ENCODE peak calls at places on chromosomes 2 and 18, in seven cellular contexts. One of them, this sample, is unnamed.
A peak's percentile ranks its signal among the peaks of the same experiment; 100 is the strongest.

GRCh38 chr18:10477863-10478260 is 23.4 kb downstream of the APCDD1 start:
- DNase-seq in GM12878: no peak
- DNase-seq in fibroblast of the aortic adventitia: no peak
- DNase-seq in fibroblast of villous mesenchyme: no peak
- DNase-seq in HL-60: no peak
- DNase-seq in RWPE2: no peak
- DNase-seq in WERI-Rb-1: no peak
- DNase-seq in this sample: no peak

GRCh38 chr2:113021312-113021711 is 16.1 kb downstream of the IL36A start:
- DNase-seq in HL-60: no peak
- DNase-seq in fibroblast of villous mesenchyme: no peak
- DNase-seq in fibroblast of the aortic adventitia: no peak
- DNase-seq in GM12878: no peak
- DNase-seq in RWPE2: no peak
- DNase-seq in WERI-Rb-1: no peak
- DNase-seq in this sample: no peak

GRCh38 chr2:138421315-138421970 is 80.1 kb upstream of the SPOPL start:
- DNase-seq in RWPE2: no peak
- DNase-seq in WERI-Rb-1: no peak
- DNase-seq in HL-60: no peak
- DNase-seq in fibroblast of villous mesenchyme: peak; percentile 10
- DNase-seq in fibroblast of the aortic adventitia: peak; percentile 41
- DNase-seq in GM12878: no peak
- DNase-seq in this sample: peak; percentile 17

GRCh38 chr18:3119401-3120323 is 100.1 kb downstream of the MYOM1 start:
- DNase-seq in fibroblast of villous mesenchyme: peak; percentile 4
- DNase-seq in HL-60: no peak
- DNase-seq in WERI-Rb-1: no peak
- DNase-seq in RWPE2: no peak
- DNase-seq in GM12878: no peak
- DNase-seq in fibroblast of the aortic adventitia: no peak
- DNase-seq in this sample: peak; percentile 13

GRCh38 chr2:154452906-154453493 is 245.5 kb upstream of the KCNJ3 start:
- DNase-seq in HL-60: no peak
- DNase-seq in fibroblast of the aortic adventitia: peak; percentile 26
- DNase-seq in RWPE2: no peak
- DNase-seq in WERI-Rb-1: no peak
- DNase-seq in fibroblast of villous mesenchyme: no peak
- DNase-seq in GM12878: peak; percentile 13
- DNase-seq in this sample: peak; percentile 8

GRCh38 chr2:240412211-240412830 is 23.1 kb upstream of the GPC1 start:
- DNase-seq in GM12878: no peak
- DNase-seq in fibroblast of villous mesenchyme: no peak
- DNase-seq in fibroblast of the aortic adventitia: no peak
- DNase-seq in RWPE2: peak; percentile 52
- DNase-seq in WERI-Rb-1: no peak
- DNase-seq in HL-60: no peak
- DNase-seq in this sample: no peak

GRCh38 chr2:47230418-47230817 is 75.3 kb upstream of the STPG4 start:
- DNase-seq in fibroblast of the aortic adventitia: peak; percentile 89
- DNase-seq in fibroblast of villous mesenchyme: no peak
- DNase-seq in WERI-Rb-1: no peak
- DNase-seq in HL-60: no peak
- DNase-seq in RWPE2: no peak
- DNase-seq in GM12878: no peak
- DNase-seq in this sample: peak; percentile 36

GRCh38 chr2:235270951-235271350 is 222.9 kb upstream of the AGAP1 start:
- DNase-seq in fibroblast of the aortic adventitia: peak; percentile 47
- DNase-seq in GM12878: peak; percentile 25
- DNase-seq in HL-60: peak; percentile 72
- DNase-seq in fibroblast of villous mesenchyme: peak; percentile 85
- DNase-seq in RWPE2: no peak
- DNase-seq in WERI-Rb-1: no peak
- DNase-seq in this sample: peak; percentile 89

GRCh38 chr2:9030882-9031645 is 27.6 kb upstream of the MBOAT2 start:
- DNase-seq in HL-60: no peak
- DNase-seq in fibroblast of villous mesenchyme: peak; percentile 20
- DNase-seq in fibroblast of the aortic adventitia: peak; percentile 71
- DNase-seq in GM12878: no peak
- DNase-seq in WERI-Rb-1: no peak
- DNase-seq in RWPE2: no peak
- DNase-seq in this sample: peak; percentile 79

GRCh38 chr2:128414351-128414750 is 95.7 kb upstream of the HS6ST1 start:
- DNase-seq in GM12878: no peak
- DNase-seq in fibroblast of villous mesenchyme: no peak
- DNase-seq in fibroblast of the aortic adventitia: no peak
- DNase-seq in WERI-Rb-1: no peak
- DNase-seq in HL-60: no peak
- DNase-seq in RWPE2: no peak
- DNase-seq in this sample: no peak

GRCh38 chr2:214484239-214484638 is 73.4 kb downstream of the VWC2L start:
- DNase-seq in fibroblast of villous mesenchyme: no peak
- DNase-seq in RWPE2: no peak
- DNase-seq in WERI-Rb-1: no peak
- DNase-seq in HL-60: no peak
- DNase-seq in GM12878: no peak
- DNase-seq in fibroblast of the aortic adventitia: no peak
- DNase-seq in this sample: no peak

GRCh38 chr2:174003635-174004310 is 38.6 kb upstream of the SP3 start:
- DNase-seq in fibroblast of the aortic adventitia: no peak
- DNase-seq in GM12878: no peak
- DNase-seq in WERI-Rb-1: no peak
- DNase-seq in HL-60: no peak
- DNase-seq in RWPE2: no peak
- DNase-seq in fibroblast of villous mesenchyme: no peak
- DNase-seq in this sample: no peak

GRCh38 chr18:80196528-80197320 is 50.6 kb downstream of the PARD6G start:
- DNase-seq in HL-60: no peak
- DNase-seq in GM12878: no peak
- DNase-seq in fibroblast of the aortic adventitia: peak; percentile 31
- DNase-seq in WERI-Rb-1: no peak
- DNase-seq in fibroblast of villous mesenchyme: peak; percentile 53
- DNase-seq in RWPE2: no peak
- DNase-seq in this sample: peak; percentile 85

GRCh38 chr18:73201940-73202339 is 334.2 kb upstream of the NETO1 start:
- DNase-seq in HL-60: no peak
- DNase-seq in WERI-Rb-1: no peak
- DNase-seq in fibroblast of the aortic adventitia: no peak
- DNase-seq in fibroblast of villous mesenchyme: no peak
- DNase-seq in GM12878: no peak
- DNase-seq in RWPE2: no peak
- DNase-seq in this sample: peak; percentile 39

GRCh38 chr18:74485860-74486849 is 10.0 kb upstream of the CNDP2 start:
- DNase-seq in fibroblast of the aortic adventitia: no peak
- DNase-seq in RWPE2: no peak
- DNase-seq in GM12878: no peak
- DNase-seq in fibroblast of villous mesenchyme: peak; percentile 34
- DNase-seq in WERI-Rb-1: no peak
- DNase-seq in HL-60: no peak
- DNase-seq in this sample: no peak

GRCh38 chr2:175690113-175690716 is 311.9 kb downstream of the LNPK start:
- DNase-seq in fibroblast of villous mesenchyme: peak; percentile 79
- DNase-seq in GM12878: peak; percentile 4
- DNase-seq in RWPE2: no peak
- DNase-seq in WERI-Rb-1: peak; percentile 37
- DNase-seq in HL-60: peak; percentile 27
- DNase-seq in fibroblast of the aortic adventitia: peak; percentile 86
- DNase-seq in this sample: peak; percentile 85

DNA sequence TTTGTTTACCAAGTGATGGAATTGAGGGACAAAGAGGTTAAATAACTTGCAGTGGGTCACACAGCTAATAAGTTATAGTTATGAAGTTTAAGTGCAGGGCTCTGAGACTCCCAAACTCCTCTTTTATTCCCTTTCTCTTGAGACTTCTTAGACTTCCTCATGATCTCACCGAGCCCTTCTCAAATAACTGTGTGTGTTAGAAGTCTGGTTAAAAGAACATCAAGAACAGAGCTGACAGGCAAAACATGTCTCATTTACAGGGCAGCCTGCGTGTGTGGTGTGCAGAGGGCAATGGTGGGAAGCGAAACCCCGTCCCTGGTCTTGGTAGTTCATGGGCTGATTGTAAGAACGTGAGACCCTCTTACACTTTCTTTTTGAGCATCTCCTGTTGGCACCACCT is 368.0 kb downstream of the SLC4A3 start:
- DNase-seq in fibroblast of the aortic adventitia: no peak
- DNase-seq in RWPE2: no peak
- DNase-seq in fibroblast of villous mesenchyme: peak; percentile 9
- DNase-seq in WERI-Rb-1: no peak
- DNase-seq in GM12878: no peak
- DNase-seq in HL-60: no peak
- DNase-seq in this sample: no peak
- H3K4me3 ChIP-seq in fibroblast of the aortic adventitia: no peak overlapping the region
- H3K4me3 ChIP-seq in RWPE2: no peak overlapping the region
- H3K4me3 ChIP-seq in fibroblast of villous mesenchyme: no peak overlapping the region
- H3K4me3 ChIP-seq in WERI-Rb-1: no peak overlapping the region
- H3K4me3 ChIP-seq in GM12878: no peak overlapping the region
- H3K4me3 ChIP-seq in HL-60: no peak overlapping the region
- H3K4me3 ChIP-seq in this sample: no peak overlapping the region

DNA sequence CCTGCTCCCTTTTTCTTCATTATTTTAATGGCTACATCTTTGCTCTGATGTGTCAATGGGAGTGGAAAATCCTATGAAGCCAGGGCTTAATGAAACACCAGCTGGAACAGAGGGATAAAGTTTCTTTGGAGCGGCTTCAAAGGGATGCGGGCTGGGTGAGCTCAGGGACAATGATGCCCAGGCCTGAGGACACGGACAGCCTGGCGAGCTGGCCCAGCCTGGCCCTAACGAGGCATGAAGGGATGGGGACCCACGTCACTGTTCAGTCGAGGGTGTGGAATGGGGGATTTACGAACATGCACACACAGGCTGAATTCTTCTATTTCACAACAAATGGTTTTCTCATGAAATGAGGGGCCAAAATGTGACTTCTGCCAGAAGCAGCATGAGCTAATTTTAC is 893.5 kb upstream of the CELF4 start:
- DNase-seq in WERI-Rb-1: peak; percentile 94
- DNase-seq in fibroblast of the aortic adventitia: no peak
- DNase-seq in HL-60: no peak
- DNase-seq in GM12878: no peak
- DNase-seq in fibroblast of villous mesenchyme: no peak
- DNase-seq in RWPE2: no peak
- DNase-seq in this sample: no peak
- TF ChIP-seq CTCF in WERI-Rb-1: no peak
- TF ChIP-seq CTCF in fibroblast of the aortic adventitia: no peak
- TF ChIP-seq CTCF in HL-60: no peak
- TF ChIP-seq CTCF in GM12878: no peak
- TF ChIP-seq CTCF in fibroblast of villous mesenchyme: no peak
- TF ChIP-seq CTCF in RWPE2: no peak
- TF ChIP-seq CTCF in this sample: no peak

DNA sequence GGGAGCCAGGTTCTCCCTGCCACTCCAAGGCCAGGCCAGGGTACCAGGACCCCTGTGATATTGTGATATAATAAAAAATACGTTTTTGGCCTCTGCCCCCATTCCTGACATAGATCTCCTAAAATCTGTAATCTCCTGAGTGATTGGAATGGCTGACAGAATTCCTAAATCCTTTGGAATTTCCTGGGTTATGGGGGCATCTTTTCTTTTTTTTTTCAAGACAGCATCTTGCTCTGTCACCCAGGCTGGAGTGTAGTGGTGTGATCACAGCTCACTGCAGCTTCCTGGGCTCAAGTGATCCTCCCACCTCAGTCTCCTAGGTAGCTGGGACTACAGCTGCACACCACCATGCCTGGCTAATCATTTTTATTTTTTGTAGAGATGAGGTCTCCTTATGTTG is 26.2 kb upstream of the TUBB6 start:
- DNase-seq in GM12878: no peak
- DNase-seq in RWPE2: no peak
- DNase-seq in fibroblast of the aortic adventitia: no peak
- DNase-seq in fibroblast of villous mesenchyme: no peak
- DNase-seq in WERI-Rb-1: no peak
- DNase-seq in HL-60: no peak
- DNase-seq in this sample: no peak
- H3K4me3 ChIP-seq in GM12878: no peak overlapping the region
- H3K4me3 ChIP-seq in RWPE2: no peak overlapping the region
- H3K4me3 ChIP-seq in fibroblast of the aortic adventitia: no peak overlapping the region
- H3K4me3 ChIP-seq in fibroblast of villous mesenchyme: no peak overlapping the region
- H3K4me3 ChIP-seq in WERI-Rb-1: no peak overlapping the region
- H3K4me3 ChIP-seq in HL-60: no peak overlapping the region
- H3K4me3 ChIP-seq in this sample: no peak overlapping the region

GRCh38 chr2:11563784-11564666 is 30.2 kb downstream of the GREB1 start:
- DNase-seq in WERI-Rb-1: no peak
- DNase-seq in GM12878: no peak
- DNase-seq in fibroblast of villous mesenchyme: no peak
- DNase-seq in fibroblast of the aortic adventitia: no peak
- DNase-seq in HL-60: no peak
- DNase-seq in RWPE2: peak; percentile 15
- DNase-seq in this sample: no peak
- TF ChIP-seq CTCF in WERI-Rb-1: no peak
- TF ChIP-seq CTCF in GM12878: no peak
- TF ChIP-seq CTCF in fibroblast of villous mesenchyme: no peak
- TF ChIP-seq CTCF in fibroblast of the aortic adventitia: no peak
- TF ChIP-seq CTCF in HL-60: no peak
- TF ChIP-seq CTCF in RWPE2: no peak
- TF ChIP-seq CTCF in this sample: no peak